ENCODE peak calls at places on chromosomes 3 and 15, in six cellular contexts. One of them, this sample, is unnamed. For H3K4me1, the result is how much of the 10 kb centered on the place peaks cover.

GRCh38 chr3:35849496-35849895 is 210.2 kb downstream of the ARPP21 start:
- DNase-seq in HepG2: no peak
- DNase-seq in A549: no peak
- DNase-seq in stomach: no peak
- DNase-seq in H1: no peak
- DNase-seq in sigmoid colon: no peak
- DNase-seq in this sample: no peak

GRCh38 chr3:144096016-144096415 is 124.4 kb downstream of the DIPK2A start:
- DNase-seq in HepG2: no peak
- DNase-seq in H1: no peak
- DNase-seq in sigmoid colon: no peak
- DNase-seq in stomach: no peak
- DNase-seq in A549: no peak
- DNase-seq in this sample: no peak

GRCh38 chr15:85764304-85764633 is 30.5 kb downstream of the KLHL25 start:
- DNase-seq in sigmoid colon: no peak
- DNase-seq in stomach: no peak
- DNase-seq in H1: no peak
- DNase-seq in HepG2: no peak
- DNase-seq in A549: no peak
- DNase-seq in this sample: no peak

GRCh38 chr3:58234516-58234931 is 3.1 kb upstream of the ABHD6 start:
- DNase-seq in HepG2: peak
- DNase-seq in stomach: no peak
- DNase-seq in sigmoid colon: no peak
- DNase-seq in H1: no peak
- DNase-seq in A549: peak
- DNase-seq in this sample: no peak

GRCh38 chr15:67010898-67011619 is 54.3 kb upstream of the SMAD3 start:
- DNase-seq in stomach: no peak
- DNase-seq in sigmoid colon: no peak
- DNase-seq in A549: no peak
- DNase-seq in H1: no peak
- DNase-seq in HepG2: no peak
- DNase-seq in this sample: no peak

GRCh38 chr3:127572186-127572585 is 18.3 kb downstream of the TPRA1 start:
- DNase-seq in stomach: no peak
- DNase-seq in H1: no peak
- DNase-seq in A549: no peak
- DNase-seq in HepG2: no peak
- DNase-seq in sigmoid colon: no peak
- DNase-seq in this sample: no peak

GRCh38 chr3:193665370-193665989 is 72.5 kb downstream of the OPA1 start:
- DNase-seq in HepG2: peak
- DNase-seq in stomach: no peak
- DNase-seq in A549: peak
- DNase-seq in H1: no peak
- DNase-seq in sigmoid colon: no peak
- DNase-seq in this sample: no peak

GRCh38 chr15:74531144-74531811 is 9.7 kb upstream of the ARID3B start:
- DNase-seq in HepG2: peak
- DNase-seq in H1: no peak
- DNase-seq in sigmoid colon: no peak
- DNase-seq in stomach: no peak
- DNase-seq in A549: no peak
- DNase-seq in this sample: no peak

GRCh38 chr15:70602281-70602680 is 161.1 kb downstream of the UACA start:
- DNase-seq in HepG2: no peak
- DNase-seq in A549: no peak
- DNase-seq in H1: no peak
- DNase-seq in stomach: no peak
- DNase-seq in sigmoid colon: no peak
- DNase-seq in this sample: no peak
- H3K4me3 ChIP-seq in HepG2: no peak
- H3K4me3 ChIP-seq in A549: no peak
- H3K4me3 ChIP-seq in H1: no peak
- H3K4me3 ChIP-seq in stomach: no peak
- H3K4me3 ChIP-seq in sigmoid colon: no peak
- H3K4me3 ChIP-seq in this sample: no peak

GRCh38 chr15:40446144-40446543 is 5.4 kb downstream of the BAHD1 start:
- DNase-seq in stomach: no peak
- DNase-seq in HepG2: no peak
- DNase-seq in sigmoid colon: no peak
- DNase-seq in H1: no peak
- DNase-seq in A549: no peak
- DNase-seq in this sample: no peak

GRCh38 chr15:40445411-40446055 is 4.8 kb downstream of the BAHD1 start:
- DNase-seq in sigmoid colon: no peak
- DNase-seq in HepG2: no peak
- DNase-seq in A549: no peak
- DNase-seq in H1: no peak
- DNase-seq in stomach: no peak
- DNase-seq in this sample: no peak

GRCh38 chr15:40443846-40444245 is 3.1 kb downstream of the BAHD1 start:
- DNase-seq in H1: no peak
- DNase-seq in HepG2: no peak
- DNase-seq in stomach: no peak
- DNase-seq in sigmoid colon: no peak
- DNase-seq in A549: no peak
- DNase-seq in this sample: no peak

GRCh38 chr15:40443255-40443654 is 2.5 kb downstream of the BAHD1 start:
- DNase-seq in HepG2: no peak
- DNase-seq in sigmoid colon: no peak
- DNase-seq in H1: no peak
- DNase-seq in A549: no peak
- DNase-seq in stomach: no peak
- DNase-seq in this sample: no peak

GRCh38 chr15:40444741-40445140 is 4.0 kb downstream of the BAHD1 start:
- DNase-seq in H1: no peak
- DNase-seq in sigmoid colon: no peak
- DNase-seq in A549: no peak
- DNase-seq in stomach: no peak
- DNase-seq in HepG2: no peak
- DNase-seq in this sample: no peak
- H3K4me1 ChIP-seq in H1: under half
- H3K4me1 ChIP-seq in sigmoid colon: under half
- H3K4me1 ChIP-seq in A549: under half
- H3K4me1 ChIP-seq in stomach: under half
- H3K4me1 ChIP-seq in HepG2: under half
- H3K4me1 ChIP-seq in this sample: under half

DNA sequence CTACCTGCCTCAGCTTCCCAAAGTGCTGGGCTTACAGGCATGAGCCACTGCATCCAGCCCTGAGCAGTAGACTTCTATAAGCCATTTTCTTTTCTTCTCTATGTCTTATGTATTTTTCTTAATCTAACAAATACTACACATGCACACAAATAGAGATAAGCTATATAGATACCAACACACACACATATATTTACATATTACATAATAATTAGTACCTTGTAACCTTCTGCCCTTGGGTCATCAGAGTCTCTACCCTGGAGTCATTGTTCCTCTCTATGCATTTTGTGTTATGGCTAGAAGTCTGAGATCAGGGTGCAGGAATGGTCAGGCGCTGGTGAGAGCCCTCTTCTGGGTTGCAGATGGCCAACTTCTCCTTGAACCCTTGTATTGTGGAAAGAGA is 154.0 kb upstream of the PTPRG start:
- DNase-seq in HepG2: no peak
- DNase-seq in stomach: no peak
- DNase-seq in sigmoid colon: no peak
- DNase-seq in A549: no peak
- DNase-seq in H1: no peak
- DNase-seq in this sample: no peak
- TF ChIP-seq EP300 in HepG2: no peak
- TF ChIP-seq EP300 in stomach: no peak
- TF ChIP-seq EP300 in sigmoid colon: no peak
- TF ChIP-seq EP300 in A549: no peak
- TF ChIP-seq EP300 in H1: no peak
- TF ChIP-seq EP300 in this sample: no peak

GRCh38 chr3:119290613-119291012 is 3.6 kb upstream of the ARHGAP31 start:
- DNase-seq in A549: no peak
- DNase-seq in sigmoid colon: no peak
- DNase-seq in HepG2: no peak
- DNase-seq in stomach: no peak
- DNase-seq in H1: no peak
- DNase-seq in this sample: no peak

GRCh38 chr3:119289371-119289770 is 4.8 kb upstream of the ARHGAP31 start:
- DNase-seq in sigmoid colon: no peak
- DNase-seq in H1: no peak
- DNase-seq in A549: no peak
- DNase-seq in stomach: no peak
- DNase-seq in HepG2: no peak
- DNase-seq in this sample: no peak

GRCh38 chr3:119292666-119293065 is 1.5 kb upstream of the ARHGAP31 start:
- DNase-seq in sigmoid colon: no peak
- DNase-seq in A549: no peak
- DNase-seq in HepG2: no peak
- DNase-seq in stomach: no peak
- DNase-seq in H1: no peak
- DNase-seq in this sample: no peak

GRCh38 chr3:119291062-119291700 is 3.0 kb upstream of the ARHGAP31 start:
- DNase-seq in A549: no peak
- DNase-seq in H1: no peak
- DNase-seq in sigmoid colon: no peak
- DNase-seq in HepG2: no peak
- DNase-seq in stomach: no peak
- DNase-seq in this sample: no peak

DNA sequence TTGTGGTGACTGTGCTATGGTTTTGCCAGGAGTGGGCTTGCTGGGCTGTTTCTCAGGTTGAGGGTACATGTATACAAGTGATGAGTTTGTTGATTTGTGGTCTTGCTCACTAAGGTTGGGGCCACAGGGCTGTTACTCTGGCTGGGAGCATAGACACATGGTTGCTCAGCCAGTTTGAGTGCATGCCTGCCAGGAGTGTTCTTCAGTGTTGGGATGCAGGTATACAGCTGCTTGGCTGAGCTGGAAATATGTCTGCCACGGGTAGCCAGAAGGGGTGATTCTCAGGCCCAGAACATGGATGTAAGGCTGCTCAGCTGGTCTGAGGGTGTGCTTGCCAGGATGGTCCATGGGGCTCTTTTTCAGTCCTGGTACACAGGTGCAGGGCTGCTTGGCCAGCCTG is 5.5 kb upstream of the ARHGAP31 start:
- DNase-seq in H1: no peak
- DNase-seq in sigmoid colon: no peak
- DNase-seq in stomach: no peak
- DNase-seq in HepG2: no peak
- DNase-seq in A549: no peak
- DNase-seq in this sample: no peak
- H3K4me3 ChIP-seq in H1: no peak
- H3K4me3 ChIP-seq in sigmoid colon: no peak
- H3K4me3 ChIP-seq in stomach: no peak
- H3K4me3 ChIP-seq in HepG2: no peak
- H3K4me3 ChIP-seq in A549: no peak
- H3K4me3 ChIP-seq in this sample: no peak

GRCh38 chr15:64747578-64747977 is 27.8 kb downstream of the RBPMS2 start:
- DNase-seq in A549: no peak
- DNase-seq in HepG2: no peak
- DNase-seq in sigmoid colon: no peak
- DNase-seq in stomach: no peak
- DNase-seq in H1: no peak
- DNase-seq in this sample: no peak

GRCh38 chr15:64749167-64749566 is 26.2 kb downstream of the RBPMS2 start:
- DNase-seq in sigmoid colon: peak
- DNase-seq in stomach: no peak
- DNase-seq in H1: no peak
- DNase-seq in HepG2: no peak
- DNase-seq in A549: no peak
- DNase-seq in this sample: no peak

GRCh38 chr15:64746356-64746755 is 29.0 kb downstream of the RBPMS2 start:
- DNase-seq in H1: no peak
- DNase-seq in sigmoid colon: no peak
- DNase-seq in HepG2: no peak
- DNase-seq in A549: no peak
- DNase-seq in stomach: no peak
- DNase-seq in this sample: no peak

GRCh38 chr15:64748251-64748650 is 27.1 kb downstream of the RBPMS2 start:
- DNase-seq in A549: no peak
- DNase-seq in sigmoid colon: no peak
- DNase-seq in HepG2: no peak
- DNase-seq in stomach: no peak
- DNase-seq in H1: no peak
- DNase-seq in this sample: no peak

DNA sequence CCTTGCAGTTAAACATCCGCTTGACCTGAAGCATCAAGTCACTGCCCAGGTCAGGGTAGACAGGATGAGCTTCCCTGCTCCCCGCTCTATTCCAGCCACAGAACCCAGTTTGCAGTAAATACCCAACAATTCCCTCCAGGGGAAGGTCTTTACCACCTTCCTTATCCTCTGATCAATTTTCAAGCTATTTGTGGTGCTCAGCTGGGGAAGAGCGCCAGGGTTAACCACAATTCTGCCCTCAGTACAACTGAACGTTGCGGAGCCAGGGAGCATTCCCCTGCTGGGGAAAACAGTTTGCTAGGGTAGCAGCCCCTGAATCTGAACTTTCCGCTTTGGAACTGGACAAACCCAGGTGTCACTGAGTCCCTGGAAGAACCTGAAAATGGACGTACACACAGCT is 28.5 kb downstream of the RBPMS2 start:
- DNase-seq in HepG2: no peak
- DNase-seq in stomach: no peak
- DNase-seq in H1: no peak
- DNase-seq in sigmoid colon: no peak
- DNase-seq in A549: no peak
- DNase-seq in this sample: no peak
- H3K4me1 ChIP-seq in HepG2: under half
- H3K4me1 ChIP-seq in stomach: under half
- H3K4me1 ChIP-seq in H1: under half
- H3K4me1 ChIP-seq in sigmoid colon: half or more
- H3K4me1 ChIP-seq in A549: under half
- H3K4me1 ChIP-seq in this sample: under half

GRCh38 chr15:36661042-36661441 is 81.6 kb downstream of the CDIN1 start:
- DNase-seq in A549: no peak
- DNase-seq in H1: no peak
- DNase-seq in stomach: no peak
- DNase-seq in HepG2: no peak
- DNase-seq in sigmoid colon: no peak
- DNase-seq in this sample: no peak
- TF ChIP-seq EP300 in A549: no peak
- TF ChIP-seq EP300 in H1: no peak
- TF ChIP-seq EP300 in stomach: no peak
- TF ChIP-seq EP300 in HepG2: no peak
- TF ChIP-seq EP300 in sigmoid colon: no peak
- TF ChIP-seq EP300 in this sample: no peak

GRCh38 chr15:39134282-39134681 is 446.6 kb upstream of the THBS1 start:
- DNase-seq in H1: no peak
- DNase-seq in HepG2: no peak
- DNase-seq in sigmoid colon: no peak
- DNase-seq in stomach: no peak
- DNase-seq in A549: no peak
- DNase-seq in this sample: no peak

GRCh38 chr15:39132071-39132470 is 448.8 kb upstream of the THBS1 start:
- DNase-seq in A549: peak
- DNase-seq in H1: no peak
- DNase-seq in sigmoid colon: no peak
- DNase-seq in HepG2: no peak
- DNase-seq in stomach: no peak
- DNase-seq in this sample: no peak

GRCh38 chr15:39130556-39131379 is 450.1 kb upstream of the THBS1 start:
- DNase-seq in A549: no peak
- DNase-seq in stomach: no peak
- DNase-seq in H1: no peak
- DNase-seq in HepG2: no peak
- DNase-seq in sigmoid colon: no peak
- DNase-seq in this sample: no peak

GRCh38 chr15:39133201-39133600 is 447.7 kb upstream of the THBS1 start:
- DNase-seq in sigmoid colon: no peak
- DNase-seq in H1: no peak
- DNase-seq in A549: peak
- DNase-seq in stomach: no peak
- DNase-seq in HepG2: no peak
- DNase-seq in this sample: no peak

GRCh38 chr15:39131605-39132004 is 449.3 kb upstream of the THBS1 start:
- DNase-seq in A549: peak
- DNase-seq in HepG2: no peak
- DNase-seq in sigmoid colon: no peak
- DNase-seq in H1: no peak
- DNase-seq in stomach: no peak
- DNase-seq in this sample: no peak
- H3K4me3 ChIP-seq in A549: no peak
- H3K4me3 ChIP-seq in HepG2: no peak
- H3K4me3 ChIP-seq in sigmoid colon: no peak
- H3K4me3 ChIP-seq in H1: no peak
- H3K4me3 ChIP-seq in stomach: no peak
- H3K4me3 ChIP-seq in this sample: no peak

This sample was measured in tibial nerve.